ENCODE peak calls at places on chromosome 21, in five cellular contexts. K is endodermal cell; Y is CD4-positive, CD25-positive, alpha-beta regulatory T cell; M is LoVo; S is stimulated activated CD8-positive, alpha-beta memory T cell treated with anti-CD3 and anti-CD28 coated beads, Interleukin-15, amount 100 ng/mL, for 48 hours. D is an unnamed sample.

GRCh38 chr21:38712076-38712475 is 93.7 kb upstream of the ETS2 start:
- DNase-seq in M (peak), S (no peak), K (peak), Y (peak), D (no peak)

GRCh38 chr21:36699026-36699545 is at the start of gene SIM2:
- DNase-seq in Y (no peak), K (peak), S (no peak), M (peak), D (no peak)

GRCh38 chr21:34335316-34335715 is 28.5 kb upstream of the KCNE2 start:
- DNase-seq in S (no peak), K (peak), Y (no peak), M (no peak), D (no peak)

GRCh38 chr21:14414932-14415508 is 32.1 kb upstream of the HSPA13 start:
- DNase-seq in Y (no peak), M (no peak), K (no peak), S (no peak), D (no peak)

GRCh38 chr21:45329261-45330074 is 41.8 kb upstream of the POFUT2 start:
- DNase-seq in M (peak), K (peak), Y (no peak), S (no peak), D (no peak)

GRCh38 chr21:31130821-31131220 is 92.5 kb upstream of the KRTAP19-8 start:
- DNase-seq in S (no peak), M (no peak), Y (no peak), K (no peak), D (no peak)

GRCh38 chr21:41659791-41660560 is 106.9 kb downstream of the RIPK4 start:
- DNase-seq in M (no peak), K (no peak), Y (no peak), S (no peak), D (no peak)

GRCh38 chr21:40333731-40334130 is 466.5 kb downstream of the PCP4 start:
- DNase-seq in S (no peak), Y (no peak), M (no peak), K (no peak), D (no peak)

GRCh38 chr21:16258834-16259611 is 529.2 kb downstream of the USP25 start:
- DNase-seq in M (no peak), Y (no peak), S (no peak), K (no peak), D (no peak)

GRCh38 chr21:30083120-30083945 is 83.3 kb downstream of the CLDN17 start:
- DNase-seq in K (peak), Y (no peak), M (no peak), S (no peak), D (no peak)

GRCh38 chr21:14251336-14251735 is 35.4 kb downstream of the RBM11 start:
- DNase-seq in M (no peak), K (no peak), S (no peak), Y (no peak), D (no peak)